ENCODE peak calls at places on chromosomes 11 and 22, in ten cellular contexts. K, Q, I, Z, F, E, H, X, D and T are unnamed samples.

GRCh38 chr22:45483319-45483718 is 19.4 kb upstream of the FBLN1 start:
- DNase-seq in K (no peak), Q (no peak), I (no peak), Z (no peak), F (no peak), E (no peak), H (no peak), X (no peak), D (no peak), T (no peak)

GRCh38 chr11:67421421-67422031 is 6.0 kb downstream of the CARNS1 start:
- DNase-seq in K (no peak), Q (no peak), I (no peak), Z (no peak), F (no peak), E (no peak), H (no peak), X (no peak), D (no peak), T (no peak)

GRCh38 chr11:35144103-35144741 is 5.3 kb downstream of the CD44 start:
- DNase-seq in K (peak), Q (peak), I (no peak), Z (no peak), F (no peak), E (peak), H (peak), X (peak), D (no peak), T (no peak)

GRCh38 chr11:112784323-112785073 is 176.7 kb upstream of the NCAM1 start:
- DNase-seq in K (peak), Q (no peak), I (peak), Z (no peak), F (no peak), E (no peak), H (peak), X (peak), D (peak), T (peak)

GRCh38 chr11:35373284-35373933 is 45.9 kb downstream of the SLC1A2 start:
- DNase-seq in K (no peak), Q (peak), I (no peak), Z (no peak), F (no peak), E (no peak), H (no peak), X (no peak), D (no peak), T (no peak)

GRCh38 chr22:29050457-29050856 is 11.2 kb downstream of the C22orf31 start:
- DNase-seq in K (no peak), Q (no peak), I (no peak), Z (no peak), F (no peak), E (no peak), H (no peak), X (no peak), D (no peak), T (no peak)

GRCh38 chr11:42054351-42054750 is 594.9 kb upstream of the LRRC4C start:
- DNase-seq in K (no peak), Q (no peak), I (no peak), Z (no peak), F (no peak), E (no peak), H (no peak), X (no peak), D (no peak), T (no peak)

GRCh38 chr11:128934926-128935325 is 7.7 kb downstream of the TP53AIP1 start:
- DNase-seq in K (no peak), Q (no peak), I (no peak), Z (no peak), F (no peak), E (no peak), H (no peak), X (no peak), D (no peak), T (no peak)

GRCh38 chr22:38862375-38863329 is 9.4 kb downstream of the CBX6 start:
- DNase-seq in K (no peak), Q (no peak), I (peak), Z (no peak), F (no peak), E (no peak), H (no peak), X (no peak), D (peak), T (peak)

GRCh38 chr11:65194564-65194963 is 12.8 kb downstream of the CAPN1 start:
- DNase-seq in K (no peak), Q (no peak), I (no peak), Z (no peak), F (no peak), E (no peak), H (no peak), X (no peak), D (no peak), T (no peak)

GRCh38 chr11:62732830-62733229 is 4.5 kb downstream of the TTC9C start:
- DNase-seq in K (peak), Q (no peak), I (no peak), Z (no peak), F (no peak), E (no peak), H (no peak), X (no peak), D (no peak), T (no peak)

GRCh38 chr11:117143390-117143789 is 697 bp upstream of the PAFAH1B2 start:
- DNase-seq in K (peak), Q (no peak), I (peak), Z (peak), F (no peak), E (peak), H (peak), X (peak), D (no peak), T (no peak)

GRCh38 chr22:50671641-50672040 is 982 bp upstream of the SHANK3 start:
- DNase-seq in K (no peak), Q (no peak), I (no peak), Z (no peak), F (no peak), E (no peak), H (peak), X (peak), D (no peak), T (no peak)

GRCh38 chr11:70482529-70482917 is 84.2 kb downstream of the CTTN start:
- DNase-seq in K (no peak), Q (no peak), I (peak), Z (no peak), F (no peak), E (no peak), H (peak), X (no peak), D (no peak), T (no peak)

GRCh38 chr11:35893796-35894475 is 49.9 kb upstream of the LDLRAD3 start:
- DNase-seq in K (peak), Q (no peak), I (no peak), Z (no peak), F (no peak), E (no peak), H (no peak), X (no peak), D (no peak), T (no peak)

GRCh38 chr22:30371981-30372380 is 15.2 kb downstream of the CCDC157 start:
- DNase-seq in K (no peak), Q (no peak), I (no peak), Z (no peak), F (no peak), E (no peak), H (no peak), X (no peak), D (no peak), T (no peak)

GRCh38 chr11:71307811-71308645 is 55.7 kb upstream of the SHANK2 start:
- DNase-seq in K (no peak), Q (no peak), I (no peak), Z (no peak), F (no peak), E (no peak), H (no peak), X (no peak), D (no peak), T (no peak)